ENCODE peak calls at places on chromosomes 5 and 9, in ten cellular contexts. G is activated naive CD4-positive, alpha-beta T cell treated with anti-CD3 and anti-CD28 coated beads, Interleukin-2, amount 50 U/mL, for 16 hours; P is mucosa of gallbladder; S is H7; D is spleen; M is GM12891; W is AG20443; F is WTC11; E is A172; A is T-helper 1 cell. Q is an unnamed sample.

GRCh38 chr5:99460701-99461100 is 531.9 kb upstream of the CHD1 start:
- DNase-seq in G (no peak), P (no peak), S (no peak), D (no peak), M (no peak), W (no peak), F (no peak), E (no peak), A (no peak), Q (no peak)

GRCh38 chr9:68851657-68852056 is 146.6 kb downstream of the PIP5K1B start:
- DNase-seq in G (no peak), P (no peak), S (no peak), D (no peak), M (no peak), W (no peak), F (no peak), E (peak; percentile 5), A (no peak), Q (no peak)

GRCh38 chr9:113399646-113400200 is 1.4 kb downstream of the ALAD start:
- DNase-seq in G (no peak), P (no peak), S (no peak), D (no peak), M (no peak), W (no peak), F (no peak), E (no peak), A (no peak), Q (no peak)

GRCh38 chr5:107739661-107740060 is 68.9 kb upstream of the EFNA5 start:
- DNase-seq in G (no peak), P (peak; percentile 20), S (no peak), D (no peak), M (no peak), W (no peak), F (no peak), E (peak; percentile 79), A (no peak), Q (no peak)

GRCh38 chr9:126472446-126472845 is 141.3 kb upstream of the LMX1B start:
- DNase-seq in G (no peak), P (no peak), S (no peak), D (no peak), M (no peak), W (no peak), F (no peak), E (no peak), A (no peak), Q (no peak)

GRCh38 chr5:90294604-90295003 is 115.0 kb downstream of the CETN3 start:
- DNase-seq in G (no peak), P (no peak), S (peak; percentile 9), D (no peak), M (no peak), W (no peak), F (peak; percentile 33), E (peak; percentile 22), A (no peak), Q (no peak)

GRCh38 chr5:97142521-97143254 is at the start of gene LIX1:
- DNase-seq in G (peak; percentile 18), P (peak; percentile 14), S (peak; percentile 24), D (no peak), M (peak; percentile 14), W (peak; percentile 63), F (peak; percentile 59), E (peak; percentile 41), A (peak; percentile 6), Q (no peak)

GRCh38 chr9:114364123-114364522 is 23.7 kb downstream of the AKNA start:
- DNase-seq in G (no peak), P (no peak), S (no peak), D (no peak), M (no peak), W (peak; percentile 64), F (no peak), E (peak; percentile 26), A (no peak), Q (no peak)

GRCh38 chr9:134168731-134169130 is 4.4 kb upstream of the RNU6ATAC start:
- DNase-seq in G (no peak), P (no peak), S (no peak), D (no peak), M (no peak), W (no peak), F (peak; percentile 44), E (no peak), A (no peak), Q (no peak)

GRCh38 chr9:96460877-96461276 is 10.9 kb downstream of the HABP4 start:
- DNase-seq in G (no peak), P (no peak), S (no peak), D (no peak), M (no peak), W (peak; percentile 68), F (no peak), E (no peak), A (no peak), Q (no peak)

GRCh38 chr5:1787472-1788047 is 12.1 kb downstream of the MRPL36 start:
- DNase-seq in G (no peak), P (no peak), S (peak; percentile 40), D (no peak), M (no peak), W (no peak), F (peak; percentile 10), E (no peak), A (no peak), Q (peak; percentile 57)

GRCh38 chr9:33465596-33466564 is 7.8 kb downstream of the NOL6 start:
- DNase-seq in G (no peak), P (no peak), S (peak; percentile 28), D (peak; percentile 74), M (peak; percentile 12), W (no peak), F (no peak), E (no peak), A (no peak), Q (no peak)

GRCh38 chr5:142219146-142219545 is 105.7 kb downstream of the SPRY4 start:
- DNase-seq in G (no peak), P (no peak), S (no peak), D (no peak), M (no peak), W (no peak), F (no peak), E (no peak), A (no peak), Q (no peak)

GRCh38 chr5:23490993-23491392 is 16.4 kb upstream of the PRDM9 start:
- DNase-seq in G (no peak), P (no peak), S (no peak), D (no peak), M (no peak), W (no peak), F (no peak), E (no peak), A (no peak), Q (no peak)

GRCh38 chr9:130149654-130150286 is 22.4 kb upstream of the NCS1 start:
- DNase-seq in G (no peak), P (no peak), S (peak; percentile 58), D (no peak), M (no peak), W (no peak), F (no peak), E (no peak), A (no peak), Q (no peak)

GRCh38 chr9:94995294-94995693 is 268.8 kb downstream of the AOPEP start:
- DNase-seq in G (no peak), P (no peak), S (no peak), D (no peak), M (no peak), W (no peak), F (no peak), E (no peak), A (no peak), Q (no peak)

GRCh38 chr9:134644715-134645606 is 3.4 kb downstream of the COL5A1 start:
- DNase-seq in G (no peak), P (peak; percentile 69), S (peak; percentile 87), D (no peak), M (no peak), W (peak; percentile 89), F (no peak), E (peak; percentile 99), A (no peak), Q (peak; percentile 90)

GRCh38 chr9:111572945-111573604 is 26.4 kb downstream of the PTGR1 start:
- DNase-seq in G (no peak), P (peak; percentile 22), S (no peak), D (no peak), M (no peak), W (peak; percentile 77), F (no peak), E (peak; percentile 1), A (no peak), Q (no peak)

GRCh38 chr5:8839361-8840055 is 706.4 kb downstream of the SEMA5A start:
- DNase-seq in G (no peak), P (no peak), S (no peak), D (no peak), M (no peak), W (no peak), F (no peak), E (no peak), A (no peak), Q (no peak)

GRCh38 chr9:76646249-76646648 is 118.0 kb upstream of the PCA3 start:
- DNase-seq in G (no peak), P (no peak), S (no peak), D (no peak), M (no peak), W (no peak), F (no peak), E (no peak), A (no peak), Q (no peak)

GRCh38 chr5:82635561-82636288 is 357.6 kb upstream of the RPS23 start:
- DNase-seq in G (no peak), P (no peak), S (no peak), D (no peak), M (no peak), W (no peak), F (no peak), E (peak; percentile 21), A (no peak), Q (no peak)

GRCh38 chr5:176744584-176744965 is 65.8 kb upstream of the UNC5A start:
- DNase-seq in G (no peak), P (no peak), S (peak; percentile 71), D (no peak), M (no peak), W (peak; percentile 5), F (no peak), E (no peak), A (no peak), Q (no peak)

GRCh38 chr5:77394064-77394716 is 97.9 kb downstream of the WDR41 start:
- DNase-seq in G (no peak), P (no peak), S (no peak), D (no peak), M (no peak), W (no peak), F (no peak), E (no peak), A (no peak), Q (no peak)

GRCh38 chr5:113705657-113706056 is 192.2 kb downstream of the YTHDC2 start:
- DNase-seq in G (no peak), P (no peak), S (no peak), D (no peak), M (no peak), W (no peak), F (no peak), E (no peak), A (no peak), Q (no peak)

GRCh38 chr5:33205727-33206410 is 234.9 kb upstream of the TARS1 start:
- DNase-seq in G (no peak), P (no peak), S (no peak), D (no peak), M (no peak), W (no peak), F (no peak), E (no peak), A (no peak), Q (no peak)

GRCh38 chr5:119816055-119816454 is 186.7 kb downstream of the FAM170A start:
- DNase-seq in G (no peak), P (no peak), S (no peak), D (no peak), M (no peak), W (no peak), F (no peak), E (no peak), A (no peak), Q (no peak)

GRCh38 chr5:134090482-134090881 is 24.0 kb upstream of the TCF7 start:
- DNase-seq in G (peak; percentile 44), P (no peak), S (no peak), D (peak; percentile 85), M (no peak), W (no peak), F (no peak), E (no peak), A (no peak), Q (no peak)

GRCh38 chr5:78698218-78698751 is 49.7 kb upstream of the LHFPL2 start:
- DNase-seq in G (no peak), P (peak; percentile 40), S (no peak), D (no peak), M (no peak), W (peak; percentile 33), F (no peak), E (peak; percentile 14), A (no peak), Q (no peak)